ENCODE peak calls at places on chromosome 16, in nine cellular contexts. F is glutamatergic neuron; X is CD8-positive, alpha-beta memory T cell; Q is left ventricle myocardium superior; S is RPMI7951; M is bronchial epithelial cell; I is T-cell; Z is AG20443; E is substantia nigra. G is an unnamed sample.
A peak's percentile ranks its signal among the peaks of the same experiment; 100 is the strongest.

GRCh38 chr16:4914528-4915225 is 22.3 kb downstream of the PPL start:
- DNase-seq in Q (no peak), S (no peak), M (no peak), I (no peak), F (no peak), Z (no peak), X (no peak), E (no peak), G (no peak)

GRCh38 chr16:73065617-73066313 is 17.8 kb upstream of the ZFHX3 start:
- DNase-seq in M (no peak), I (no peak), E (no peak), S (no peak), Q (peak; percentile 77), Z (no peak), X (no peak), F (no peak), G (no peak)

GRCh38 chr16:21150375-21151001 is at the start of gene DNAH3:
- DNase-seq in Q (no peak), I (no peak), X (no peak), E (no peak), F (no peak), M (peak; percentile 93), S (no peak), Z (peak; percentile 13), G (no peak)

GRCh38 chr16:65119905-65120341 is 1.9 kb downstream of the CDH11 start:
- DNase-seq in Q (no peak), E (peak; percentile 25), S (no peak), X (no peak), M (no peak), F (no peak), Z (peak; percentile 58), I (no peak), G (no peak)

GRCh38 chr16:64865037-64865696 is 256.7 kb downstream of the CDH11 start:
- DNase-seq in F (peak; percentile 77), Z (no peak), E (no peak), X (no peak), S (peak; percentile 6), I (no peak), Q (no peak), M (no peak), G (no peak)

GRCh38 chr16:12833939-12834338 is 30.3 kb upstream of the CPPED1 start:
- DNase-seq in F (peak; percentile 54), S (peak; percentile 73), Q (no peak), X (no peak), I (no peak), Z (peak; percentile 62), E (no peak), M (no peak), G (no peak)

GRCh38 chr16:67236551-67237395 is 9.8 kb downstream of the TMEM208 start:
- DNase-seq in E (no peak), Z (peak; percentile 86), X (peak; percentile 70), M (no peak), S (peak; percentile 44), I (peak; percentile 53), Q (peak; percentile 44), F (peak; percentile 83), G (no peak)

GRCh38 chr16:2432801-2433505 is 3.7 kb downstream of the CCNF start:
- DNase-seq in S (no peak), I (no peak), F (no peak), X (no peak), Q (no peak), M (no peak), E (no peak), Z (no peak), G (no peak)

GRCh38 chr16:14436410-14436955 is 193.6 kb downstream of the PARN start:
- DNase-seq in M (no peak), F (no peak), X (no peak), E (peak; percentile 13), S (peak; percentile 53), Q (no peak), I (peak; percentile 18), Z (no peak), G (no peak)

GRCh38 chr16:22983614-22984013 is 165.6 kb downstream of the USP31 start:
- DNase-seq in X (no peak), Z (no peak), M (no peak), E (no peak), S (no peak), I (no peak), F (no peak), Q (no peak), G (no peak)

GRCh38 chr16:56990407-56991286 is 1.3 kb downstream of the NLRC5 start:
- DNase-seq in F (no peak), Z (no peak), Q (no peak), S (no peak), E (no peak), M (no peak), X (no peak), I (no peak), G (peak; percentile 30)

GRCh38 chr16:50144211-50144610 is 8.9 kb upstream of the TENT4B start:
- DNase-seq in Q (no peak), X (no peak), I (no peak), Z (no peak), F (no peak), S (no peak), E (no peak), M (no peak), G (no peak)